ENCODE peak calls at places on chromosome 17, in ten cellular contexts. One of them, this sample, is unnamed. For H3K4me1, the result is how much of the 10 kb centered on the place peaks cover.

GRCh38 chr17:83203073-83203471 is 123.7 kb downstream of the METRNL start:
- DNase-seq in endothelial cell of umbilical vein: peak
- DNase-seq in A549: no peak
- DNase-seq in spleen: peak
- DNase-seq in vagina: no peak
- DNase-seq in heart left ventricle: peak
- DNase-seq in ovary: peak
- DNase-seq in IMR-90: peak
- DNase-seq in testis: peak
- DNase-seq in uterus: peak
- DNase-seq in this sample: peak

GRCh38 chr17:80107231-80108021 is 6.0 kb downstream of the GAA start:
- DNase-seq in endothelial cell of umbilical vein: no peak
- DNase-seq in A549: no peak
- DNase-seq in spleen: peak
- DNase-seq in vagina: no peak
- DNase-seq in heart left ventricle: peak
- DNase-seq in ovary: no peak
- DNase-seq in IMR-90: no peak
- DNase-seq in testis: no peak
- DNase-seq in uterus: no peak
- DNase-seq in this sample: no peak

GRCh38 chr17:45144199-45145034 is 3.9 kb upstream of the HEXIM1 start:
- DNase-seq in endothelial cell of umbilical vein: no peak
- DNase-seq in A549: no peak
- DNase-seq in spleen: peak
- DNase-seq in vagina: no peak
- DNase-seq in heart left ventricle: peak
- DNase-seq in ovary: peak
- DNase-seq in IMR-90: no peak
- DNase-seq in testis: peak
- DNase-seq in uterus: peak
- DNase-seq in this sample: peak

GRCh38 chr17:72968798-72969197 is 123.7 kb downstream of the SLC39A11 start:
- DNase-seq in endothelial cell of umbilical vein: no peak
- DNase-seq in A549: no peak
- DNase-seq in spleen: no peak
- DNase-seq in vagina: no peak
- DNase-seq in heart left ventricle: no peak
- DNase-seq in ovary: no peak
- DNase-seq in IMR-90: no peak
- DNase-seq in testis: no peak
- DNase-seq in uterus: no peak
- DNase-seq in this sample: peak

GRCh38 chr17:16351831-16352230 is 1.4 kb downstream of the CENPV start:
- DNase-seq in endothelial cell of umbilical vein: no peak
- DNase-seq in A549: no peak
- DNase-seq in spleen: no peak
- DNase-seq in vagina: no peak
- DNase-seq in heart left ventricle: no peak
- DNase-seq in ovary: no peak
- DNase-seq in IMR-90: peak
- DNase-seq in testis: no peak
- DNase-seq in uterus: no peak
- DNase-seq in this sample: no peak

GRCh38 chr17:69969897-69970296 is 105.1 kb upstream of the KCNJ16 start:
- DNase-seq in endothelial cell of umbilical vein: no peak
- DNase-seq in A549: no peak
- DNase-seq in spleen: no peak
- DNase-seq in vagina: no peak
- DNase-seq in heart left ventricle: no peak
- DNase-seq in ovary: no peak
- DNase-seq in IMR-90: no peak
- DNase-seq in testis: no peak
- DNase-seq in uterus: no peak
- DNase-seq in this sample: no peak

GRCh38 chr17:81684442-81684911 is 666 bp downstream of the HGS start:
- DNase-seq in endothelial cell of umbilical vein: peak
- DNase-seq in A549: peak
- DNase-seq in spleen: no peak
- DNase-seq in vagina: no peak
- DNase-seq in heart left ventricle: no peak
- DNase-seq in ovary: no peak
- DNase-seq in IMR-90: peak
- DNase-seq in testis: no peak
- DNase-seq in uterus: no peak
- DNase-seq in this sample: no peak

GRCh38 chr17:48576479-48577309 is 1.5 kb downstream of the HOXB4 start:
- DNase-seq in endothelial cell of umbilical vein: peak
- DNase-seq in A549: no peak
- DNase-seq in spleen: no peak
- DNase-seq in vagina: no peak
- DNase-seq in heart left ventricle: no peak
- DNase-seq in ovary: no peak
- DNase-seq in IMR-90: peak
- DNase-seq in testis: no peak
- DNase-seq in uterus: peak
- DNase-seq in this sample: no peak

GRCh38 chr17:27430882-27431491 is 25.3 kb upstream of the KSR1 start:
- DNase-seq in endothelial cell of umbilical vein: peak
- DNase-seq in A549: peak
- DNase-seq in spleen: no peak
- DNase-seq in vagina: no peak
- DNase-seq in heart left ventricle: no peak
- DNase-seq in ovary: no peak
- DNase-seq in IMR-90: peak
- DNase-seq in testis: peak
- DNase-seq in uterus: no peak
- DNase-seq in this sample: peak

DNA sequence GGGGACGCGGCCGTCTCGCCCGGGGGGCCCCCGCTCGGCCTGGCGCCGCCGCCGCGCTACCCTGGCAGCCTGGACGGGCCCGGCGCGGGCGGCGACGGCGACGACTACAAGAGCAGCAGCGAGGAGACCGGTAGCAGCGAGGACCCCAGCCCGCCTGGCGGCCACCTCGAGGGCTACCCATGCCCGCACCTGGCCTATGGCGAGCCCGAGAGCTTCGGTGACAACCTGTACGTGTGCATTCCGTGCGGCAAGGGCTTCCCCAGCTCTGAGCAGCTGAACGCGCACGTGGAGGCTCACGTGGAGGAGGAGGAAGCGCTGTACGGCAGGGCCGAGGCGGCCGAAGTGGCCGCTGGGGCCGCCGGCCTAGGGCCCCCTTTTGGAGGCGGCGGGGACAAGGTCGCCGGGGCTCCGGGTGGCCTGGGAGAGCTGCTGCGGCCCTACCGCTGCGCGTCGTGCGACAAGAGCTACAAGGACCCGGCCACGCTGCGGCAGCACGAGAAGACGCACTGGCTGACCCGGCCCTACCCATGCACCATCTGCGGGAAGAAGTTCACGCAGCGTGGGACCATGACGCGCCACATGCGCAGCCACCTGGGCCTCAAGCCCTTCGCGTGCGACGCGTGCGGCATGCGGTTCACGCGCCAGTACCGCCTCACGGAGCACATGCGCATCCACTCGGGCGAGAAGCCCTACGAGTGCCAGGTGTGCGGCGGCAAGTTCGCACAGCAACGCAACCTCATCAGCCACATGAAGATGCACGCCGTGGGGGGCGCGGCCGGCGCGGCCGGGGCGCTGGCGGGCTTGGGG is 3.0 kb downstream of the HIC1 start:
- DNase-seq in endothelial cell of umbilical vein: no peak
- DNase-seq in A549: no peak
- DNase-seq in spleen: peak
- DNase-seq in vagina: no peak
- DNase-seq in heart left ventricle: no peak
- DNase-seq in ovary: peak
- DNase-seq in IMR-90: peak
- DNase-seq in testis: no peak
- DNase-seq in uterus: peak
- DNase-seq in this sample: no peak
- H3K4me1 ChIP-seq in endothelial cell of umbilical vein: under half
- H3K4me1 ChIP-seq in A549: under half
- H3K4me1 ChIP-seq in spleen: half or more
- H3K4me1 ChIP-seq in vagina: half or more
- H3K4me1 ChIP-seq in heart left ventricle: half or more
- H3K4me1 ChIP-seq in ovary: under half
- H3K4me1 ChIP-seq in IMR-90: under half
- H3K4me1 ChIP-seq in testis: under half
- H3K4me1 ChIP-seq in uterus: under half
- H3K4me1 ChIP-seq in this sample: under half

GRCh38 chr17:7685533-7686220 is 1.6 kb downstream of the TP53 start:
- DNase-seq in endothelial cell of umbilical vein: peak
- DNase-seq in A549: peak
- DNase-seq in spleen: peak
- DNase-seq in vagina: no peak
- DNase-seq in heart left ventricle: peak
- DNase-seq in ovary: peak
- DNase-seq in IMR-90: peak
- DNase-seq in testis: peak
- DNase-seq in uterus: peak
- DNase-seq in this sample: peak

GRCh38 chr17:7687072-7687907 is at the start of gene TP53:
- DNase-seq in endothelial cell of umbilical vein: peak
- DNase-seq in A549: peak
- DNase-seq in spleen: peak
- DNase-seq in vagina: no peak
- DNase-seq in heart left ventricle: peak
- DNase-seq in ovary: peak
- DNase-seq in IMR-90: peak
- DNase-seq in testis: peak
- DNase-seq in uterus: peak
- DNase-seq in this sample: peak

GRCh38 chr17:7686221-7687071 is 844 bp downstream of the TP53 start:
- DNase-seq in endothelial cell of umbilical vein: peak
- DNase-seq in A549: peak
- DNase-seq in spleen: peak
- DNase-seq in vagina: no peak
- DNase-seq in heart left ventricle: peak
- DNase-seq in ovary: peak
- DNase-seq in IMR-90: peak
- DNase-seq in testis: peak
- DNase-seq in uterus: peak
- DNase-seq in this sample: peak

GRCh38 chr17:7688808-7689316 is 585 bp downstream of the WRAP53 start:
- DNase-seq in endothelial cell of umbilical vein: no peak
- DNase-seq in A549: no peak
- DNase-seq in spleen: no peak
- DNase-seq in vagina: no peak
- DNase-seq in heart left ventricle: no peak
- DNase-seq in ovary: no peak
- DNase-seq in IMR-90: no peak
- DNase-seq in testis: no peak
- DNase-seq in uterus: no peak
- DNase-seq in this sample: no peak

GRCh38 chr17:7687908-7688807 is at the start of gene WRAP53:
- DNase-seq in endothelial cell of umbilical vein: peak
- DNase-seq in A549: peak
- DNase-seq in spleen: peak
- DNase-seq in vagina: no peak
- DNase-seq in heart left ventricle: peak
- DNase-seq in ovary: peak
- DNase-seq in IMR-90: peak
- DNase-seq in testis: peak
- DNase-seq in uterus: peak
- DNase-seq in this sample: peak
- TF ChIP-seq CTCF in endothelial cell of umbilical vein: peak
- TF ChIP-seq CTCF in A549: peak
- TF ChIP-seq CTCF in spleen: peak
- TF ChIP-seq CTCF in vagina: peak
- TF ChIP-seq CTCF in heart left ventricle: peak
- TF ChIP-seq CTCF in ovary: peak
- TF ChIP-seq CTCF in IMR-90: peak
- TF ChIP-seq CTCF in testis: peak
- TF ChIP-seq CTCF in uterus: peak
- TF ChIP-seq CTCF in this sample: peak

DNA sequence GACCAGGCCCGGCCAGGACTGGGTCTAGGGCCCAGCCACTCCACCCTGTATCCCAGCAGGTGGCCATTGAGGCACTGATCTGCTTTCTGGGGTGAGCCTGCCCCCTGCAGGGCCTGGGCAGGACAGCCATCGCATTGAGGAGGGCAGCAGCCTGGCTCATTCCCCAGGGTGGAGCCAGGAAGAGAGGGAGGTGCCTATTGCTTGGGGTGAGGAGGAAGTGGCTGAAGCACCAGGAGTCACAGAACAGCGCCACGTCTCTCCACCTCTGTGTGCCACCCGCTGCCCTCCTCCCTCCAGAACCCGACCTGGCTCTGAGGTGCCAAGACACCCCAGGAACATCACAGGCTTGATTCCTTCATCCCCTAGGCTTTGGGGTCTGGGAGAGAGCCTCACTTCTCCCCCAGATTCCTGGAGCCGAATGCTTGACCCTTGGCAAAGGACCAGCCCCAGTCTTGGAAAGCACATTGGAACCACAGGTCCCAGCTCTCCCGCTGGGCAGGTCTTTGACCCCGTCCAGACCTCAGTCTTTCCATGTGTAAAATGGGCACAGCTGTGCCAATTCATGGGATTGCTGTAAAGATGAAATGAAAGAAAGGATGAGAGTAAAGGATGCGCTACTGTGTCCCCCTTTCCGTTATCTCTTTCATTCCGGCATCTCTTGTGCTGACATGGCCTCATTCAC is 7.2 kb upstream of the KRT36 start:
- DNase-seq in endothelial cell of umbilical vein: peak
- DNase-seq in A549: peak
- DNase-seq in spleen: peak
- DNase-seq in vagina: no peak
- DNase-seq in heart left ventricle: peak
- DNase-seq in ovary: peak
- DNase-seq in IMR-90: peak
- DNase-seq in testis: peak
- DNase-seq in uterus: peak
- DNase-seq in this sample: peak
- TF ChIP-seq POLR2A in endothelial cell of umbilical vein: no peak
- TF ChIP-seq POLR2A in A549: peak
- TF ChIP-seq POLR2A in spleen: no peak
- TF ChIP-seq POLR2A in vagina: no peak
- TF ChIP-seq POLR2A in heart left ventricle: no peak
- TF ChIP-seq POLR2A in ovary: no peak
- TF ChIP-seq POLR2A in IMR-90: no peak
- TF ChIP-seq POLR2A in testis: no peak
- TF ChIP-seq POLR2A in uterus: no peak
- TF ChIP-seq POLR2A in this sample: no peak

GRCh38 chr17:77398274-77398673 is 257.5 kb downstream of the SEC14L1 start:
- DNase-seq in endothelial cell of umbilical vein: no peak
- DNase-seq in A549: no peak
- DNase-seq in spleen: no peak
- DNase-seq in vagina: no peak
- DNase-seq in heart left ventricle: no peak
- DNase-seq in ovary: no peak
- DNase-seq in IMR-90: no peak
- DNase-seq in testis: no peak
- DNase-seq in uterus: no peak
- DNase-seq in this sample: no peak
- H3K4me1 ChIP-seq in endothelial cell of umbilical vein: under half
- H3K4me1 ChIP-seq in A549: under half
- H3K4me1 ChIP-seq in spleen: under half
- H3K4me1 ChIP-seq in vagina: half or more
- H3K4me1 ChIP-seq in heart left ventricle: half or more
- H3K4me1 ChIP-seq in ovary: under half
- H3K4me1 ChIP-seq in IMR-90: under half
- H3K4me1 ChIP-seq in testis: under half
- H3K4me1 ChIP-seq in uterus: under half
- H3K4me1 ChIP-seq in this sample: under half